ENCODE peak calls at places on chromosome 16, in five cellular contexts. M is cardiac muscle cell, V is RWPE2, K is AG09309, U is lower lobe of right lung. W is an unnamed sample.

GRCh38 chr16:56965149-56965938 is 3.6 kb downstream of the CETP start:
- DNase-seq in M (no peak), V (no peak), K (no peak), U (no peak), W (no peak)

GRCh38 chr16:74216319-74216718 is 80.3 kb upstream of the PSMD7 start:
- DNase-seq in M (no peak), V (no peak), K (no peak), U (no peak), W (no peak)

GRCh38 chr16:20952144-20952797 is 51.7 kb downstream of the LYRM1 start:
- DNase-seq in M (no peak), V (no peak), K (no peak), U (no peak), W (no peak)

GRCh38 chr16:83792391-83792790 is 15.4 kb upstream of the HSBP1 start:
- DNase-seq in M (no peak), V (no peak), K (no peak), U (no peak), W (no peak)

GRCh38 chr16:27264151-27264550 is 4.4 kb downstream of the NSMCE1 start:
- DNase-seq in M (no peak), V (no peak), K (no peak), U (no peak), W (no peak)

GRCh38 chr16:70658921-70659320 is 12.6 kb downstream of the IL34 start:
- DNase-seq in M (no peak), V (no peak), K (no peak), U (no peak), W (no peak)

GRCh38 chr16:24681793-24682192 is 47.7 kb upstream of the TNRC6A start:
- DNase-seq in M (no peak), V (no peak), K (no peak), U (no peak), W (no peak)

GRCh38 chr16:56343661-56344517 is 81.5 kb downstream of the AMFR start:
- DNase-seq in M (no peak), V (no peak), K (no peak), U (no peak), W (no peak)

GRCh38 chr16:5709889-5710288 is 612.3 kb upstream of the EEF2KMT start:
- DNase-seq in M (peak), V (no peak), K (no peak), U (no peak), W (no peak)

GRCh38 chr16:77143364-77143763 is 47.6 kb upstream of the MON1B start:
- DNase-seq in M (no peak), V (no peak), K (no peak), U (no peak), W (no peak)

GRCh38 chr16:53007095-53007494 is 45.6 kb downstream of the CHD9NB start:
- DNase-seq in M (peak), V (no peak), K (no peak), U (no peak), W (no peak)

GRCh38 chr16:24851700-24852099 is 5.9 kb downstream of the SLC5A11 start:
- DNase-seq in M (no peak), V (no peak), K (no peak), U (no peak), W (no peak)

GRCh38 chr16:25134306-25134705 is 22.8 kb downstream of the LCMT1 start:
- DNase-seq in M (no peak), V (no peak), K (no peak), U (no peak), W (no peak)

GRCh38 chr16:74771656-74772315 is 2.8 kb downstream of the FA2H start:
- DNase-seq in M (no peak), V (no peak), K (no peak), U (no peak), W (no peak)

DNA sequence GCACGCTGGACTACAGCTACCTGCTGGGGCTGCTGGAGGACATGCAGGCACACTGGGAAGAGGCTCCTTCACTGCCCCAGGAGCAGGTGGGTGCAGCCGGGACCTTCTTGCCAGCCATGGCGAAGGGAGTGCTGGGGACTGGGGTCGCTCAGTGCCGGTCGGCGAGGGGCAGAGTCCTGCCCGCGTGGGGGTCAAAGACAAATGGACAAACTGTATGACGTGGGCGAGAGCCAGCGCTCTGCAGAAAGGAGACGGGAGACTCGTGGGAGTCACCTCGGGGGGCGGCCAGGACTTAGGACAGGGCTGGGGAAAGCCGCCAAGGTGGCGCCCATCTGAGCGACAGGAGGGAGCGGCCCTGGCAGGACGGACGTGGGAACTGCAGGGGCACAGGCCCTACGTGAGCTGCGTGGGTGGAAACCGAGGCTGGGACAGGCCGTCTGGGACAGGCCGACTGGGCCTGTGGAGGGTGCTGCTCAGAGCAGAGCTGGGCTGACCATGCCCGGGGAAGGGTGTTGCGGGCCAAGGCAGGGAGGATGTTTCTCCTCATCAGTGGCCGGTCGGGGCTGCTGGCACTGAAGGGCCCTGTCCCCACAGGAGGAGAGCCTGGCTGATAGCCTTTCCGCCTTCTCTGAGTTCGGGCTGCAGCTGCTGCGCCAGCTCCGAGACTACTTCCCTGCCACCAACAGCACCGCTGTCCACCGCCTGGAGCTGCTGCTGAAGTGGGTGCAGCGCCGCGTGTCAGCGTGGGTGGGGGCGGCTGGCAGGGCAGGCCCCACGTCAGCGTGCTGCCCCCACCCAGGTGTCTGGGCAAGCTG is 8.0 kb downstream of the TSR3 start:
- DNase-seq in M (no peak), V (no peak), K (no peak), U (no peak), W (no peak)
- H3K4me3 ChIP-seq in M (peak), V (no peak), K (no peak), U (peak), W (peak)

DNA sequence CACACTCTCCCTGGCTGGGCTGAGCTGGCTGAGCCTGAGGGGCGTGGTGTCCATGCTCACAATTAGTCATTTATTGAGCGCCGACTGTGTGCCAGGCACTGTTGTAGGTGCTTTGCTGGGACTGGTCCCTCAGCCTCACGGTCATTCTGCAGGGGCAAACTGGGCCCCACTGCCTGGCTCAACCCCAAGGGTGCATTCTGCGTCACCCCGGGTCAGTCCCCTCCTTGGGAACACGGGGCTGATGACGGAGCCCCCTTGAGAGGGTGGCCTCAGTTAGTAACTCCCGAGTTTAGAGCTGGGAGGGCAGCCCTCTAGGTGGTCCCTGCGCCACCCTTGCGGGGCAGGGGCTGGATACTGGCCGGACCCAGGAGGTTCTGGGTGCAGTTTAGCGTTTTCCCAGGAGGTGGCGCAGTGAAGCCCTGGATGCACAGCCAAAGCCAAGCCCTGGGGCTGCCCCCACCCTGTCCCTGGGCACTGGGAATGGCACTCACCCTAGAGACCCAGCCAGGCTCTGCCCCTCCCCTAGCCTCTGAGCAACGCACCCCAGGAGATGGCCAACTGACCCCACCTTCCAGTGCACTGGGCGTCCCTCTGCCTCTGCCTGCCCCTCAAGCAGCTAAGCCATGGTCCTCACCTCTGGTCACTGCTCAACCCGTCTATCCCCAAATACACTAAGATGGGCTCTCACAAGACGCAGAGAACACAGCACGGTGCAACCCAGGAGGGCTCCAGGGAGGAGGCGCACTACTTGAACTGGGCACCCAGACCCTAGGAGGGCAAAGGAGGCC is 243.2 kb upstream of the GSE1 start:
- DNase-seq in M (peak), V (no peak), K (no peak), U (peak), W (no peak)
- TF ChIP-seq CTCF in M (peak), V (peak), K (peak), U (peak), W (peak)

GRCh38 chr16:87956169-87956770 is 5.0 kb downstream of the BANP start:
- DNase-seq in M (peak), V (no peak), K (no peak), U (peak), W (no peak)
- H3K4me3 ChIP-seq in M (no peak), V (no peak), K (no peak), U (peak), W (no peak)

DNA sequence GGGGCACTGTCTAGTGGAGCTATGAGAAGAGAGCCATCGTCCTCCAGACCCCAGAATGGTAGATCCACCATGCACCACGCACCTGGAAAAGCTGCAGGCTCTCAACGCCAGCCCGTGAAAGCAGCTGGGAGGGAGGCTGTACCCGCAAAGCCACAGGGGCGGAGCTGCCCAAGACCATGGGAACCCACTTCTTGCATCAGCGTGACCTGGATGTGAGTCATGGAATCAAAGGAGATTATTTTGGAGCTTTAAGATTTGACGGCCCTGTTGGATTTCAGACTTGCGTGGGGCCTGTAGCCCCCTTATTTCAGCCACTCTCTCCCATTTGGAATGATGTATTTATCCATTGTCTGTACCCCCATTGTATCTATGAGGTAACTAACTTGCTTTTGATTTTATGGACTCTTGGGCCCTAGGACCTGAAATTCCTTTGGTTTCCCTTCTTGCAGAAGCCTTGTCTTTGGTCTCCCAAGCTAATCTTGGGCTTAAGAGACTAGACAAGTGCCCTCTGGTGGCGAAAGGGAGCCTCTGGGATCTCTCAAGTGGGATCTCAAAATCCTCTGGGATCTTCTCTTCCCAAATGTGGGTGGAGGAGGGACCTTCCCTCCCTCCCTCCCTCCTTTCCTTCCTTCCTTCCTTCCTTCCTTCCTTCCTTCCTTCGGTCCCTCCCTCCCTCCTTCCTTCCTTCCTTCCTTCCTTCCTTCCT is 58.2 kb upstream of the HAPSTR1 start:
- DNase-seq in M (peak), V (no peak), K (no peak), U (no peak), W (peak)
- TF ChIP-seq CTCF in M (peak), V (peak), K (peak), U (peak), W (peak)

DNA sequence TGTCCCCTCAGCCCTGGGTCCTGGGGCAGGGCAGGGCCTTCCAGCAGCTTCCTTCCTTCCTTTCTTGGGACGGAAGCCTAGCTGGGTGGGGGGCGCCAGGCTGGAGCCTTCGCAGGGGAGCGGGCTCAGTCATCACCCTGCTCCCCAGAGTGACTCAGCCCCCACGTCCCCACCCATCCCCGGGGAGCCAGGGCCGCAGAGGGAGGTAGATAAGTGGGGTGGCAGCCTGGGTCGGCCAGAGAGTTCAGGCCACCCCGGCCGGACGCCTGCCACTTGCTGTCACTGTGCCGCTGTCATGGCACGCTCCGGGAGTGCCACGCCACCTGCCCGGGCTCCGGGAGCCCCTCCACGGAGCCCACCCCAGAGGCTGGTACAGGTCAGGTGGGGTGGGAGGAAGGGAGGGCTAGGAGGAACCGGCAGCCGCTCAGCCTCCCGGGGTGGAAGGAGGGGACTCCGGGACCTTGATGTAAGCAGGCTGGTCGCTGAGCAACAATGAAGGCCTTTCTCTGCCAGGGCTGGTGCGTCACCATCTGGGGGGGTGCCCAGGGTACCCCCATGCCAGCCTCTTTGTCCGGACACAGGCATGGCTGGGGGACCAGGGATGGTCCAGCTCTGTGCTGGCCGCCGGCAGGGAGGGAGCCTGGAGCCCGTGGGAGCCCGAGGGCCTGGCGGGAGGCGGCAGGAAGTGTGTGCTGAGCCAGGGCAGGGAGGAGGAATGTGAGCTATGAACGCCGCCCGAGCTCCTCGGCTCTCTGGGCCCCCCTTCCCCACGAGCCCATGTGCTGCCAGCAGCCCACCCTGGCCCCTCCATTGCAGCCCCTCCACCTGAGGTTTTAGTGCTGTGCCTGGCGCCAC is 6.6 kb downstream of the NHERF2 start:
- DNase-seq in M (peak), V (peak), K (no peak), U (no peak), W (no peak)
- H3K4me3 ChIP-seq in M (no peak), V (no peak), K (peak), U (peak), W (no peak)

DNA sequence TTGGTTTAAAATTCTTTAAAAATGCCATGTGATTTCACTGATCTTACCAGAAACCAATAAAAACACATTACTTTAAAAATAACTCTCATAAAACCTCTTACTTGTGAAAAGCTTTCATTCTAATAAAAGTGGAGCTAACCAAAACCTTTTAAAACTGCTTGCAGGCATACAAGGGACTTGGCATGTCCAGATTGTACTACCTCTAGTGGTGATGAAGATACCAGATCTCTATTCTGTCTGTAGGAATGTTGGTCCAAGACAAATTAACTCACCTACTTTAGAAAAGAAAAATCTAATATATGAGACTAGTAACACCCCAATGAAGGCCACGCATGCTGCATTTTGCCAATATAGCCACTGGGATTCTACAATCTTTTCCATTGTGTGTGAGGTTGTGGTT is 151.0 kb upstream of the SALL1 start:
- DNase-seq in M (no peak), V (no peak), K (peak), U (no peak), W (no peak)
- TF ChIP-seq CTCF in M (no peak), V (no peak), K (no peak), U (no peak), W (no peak)

GRCh38 chr16:22924492-22924891 is 110.5 kb downstream of the HS3ST2 start:
- DNase-seq in M (no peak), V (no peak), K (no peak), U (no peak), W (peak)
- H3K4me3 ChIP-seq in M (no peak), V (no peak), K (no peak), U (no peak), W (no peak)